ENCODE peak calls at places on chromosomes 11 and 22, in seven cellular contexts. B is mesendoderm, V is mesenchymal stem cell, L is H9, A is IMR-90, S is neuronal stem cell, W is H1. X is an unnamed sample.

GRCh38 chr11:120017582-120017981 is 120.3 kb downstream of the TRIM29 start:
- DNase-seq in B (peak; percentile 57), V (no peak), L (no peak), A (no peak), S (no peak), W (no peak), X (no peak)

GRCh38 chr11:72856551-72857342 is 42.5 kb downstream of the ATG16L2 start:
- DNase-seq in B (no peak), V (no peak), L (no peak), A (no peak), S (no peak), W (no peak), X (no peak)

GRCh38 chr11:66419825-66420224 is 1.0 kb upstream of the NPAS4 start:
- DNase-seq in B (peak; percentile 43), V (no peak), L (peak; percentile 76), A (no peak), S (no peak), W (peak; percentile 84), X (no peak)

GRCh38 chr22:44395116-44396005 is 82.6 kb upstream of the SHISAL1 start:
- DNase-seq in B (no peak), V (no peak), L (peak; percentile 15), A (no peak), S (no peak), W (peak; percentile 41), X (no peak)

GRCh38 chr11:81030186-81030585 is 1589.4 kb upstream of the TENM4 start:
- DNase-seq in B (peak; percentile 7), V (peak; percentile 17), L (no peak), A (no peak), S (no peak), W (no peak), X (no peak)

GRCh38 chr11:13429836-13430235 is 33.2 kb downstream of the BTBD10 start:
- DNase-seq in B (no peak), V (no peak), L (no peak), A (no peak), S (no peak), W (no peak), X (no peak)

GRCh38 chr11:111735262-111736116 is 30.7 kb downstream of the PPP2R1B start:
- DNase-seq in B (peak; percentile 65), V (peak; percentile 99), L (no peak), A (peak; percentile 99), S (no peak), W (no peak), X (peak; percentile 90)

GRCh38 chr22:43225609-43226008 is 38.7 kb upstream of the TTLL12 start:
- DNase-seq in B (no peak), V (peak; percentile 6), L (no peak), A (no peak), S (no peak), W (no peak), X (no peak)

GRCh38 chr11:69644962-69645675 is 4.2 kb downstream of the CCND1 start:
- DNase-seq in B (no peak), V (no peak), L (peak; percentile 37), A (no peak), S (no peak), W (no peak), X (no peak)

GRCh38 chr11:128232588-128232987 is 354.8 kb downstream of the ETS1 start:
- DNase-seq in B (no peak), V (no peak), L (no peak), A (no peak), S (no peak), W (no peak), X (peak; percentile 45)

GRCh38 chr11:67456068-67456705 is 1.0 kb downstream of the CABP4 start:
- DNase-seq in B (no peak), V (no peak), L (no peak), A (no peak), S (no peak), W (no peak), X (no peak)

GRCh38 chr11:26842883-26843282 is 121.0 kb upstream of the SLC5A12 start:
- DNase-seq in B (no peak), V (no peak), L (no peak), A (no peak), S (no peak), W (no peak), X (no peak)

GRCh38 chr11:5691963-5692358 is 2.4 kb downstream of the TRIM22 start:
- DNase-seq in B (no peak), V (no peak), L (no peak), A (no peak), S (no peak), W (no peak), X (no peak)

GRCh38 chr22:44438056-44438455 is 60.0 kb downstream of the RTL6 start:
- DNase-seq in B (peak; percentile 48), V (no peak), L (peak; percentile 76), A (no peak), S (no peak), W (peak; percentile 70), X (no peak)

GRCh38 chr11:130652671-130653335 is 204.4 kb downstream of the ADAMTS15 start:
- DNase-seq in B (no peak), V (peak; percentile 81), L (no peak), A (peak; percentile 89), S (no peak), W (peak; percentile 11), X (no peak)

GRCh38 chr22:19290400-19291217 is 910 bp downstream of the CLTCL1 start:
- DNase-seq in B (no peak), V (peak; percentile 42), L (no peak), A (no peak), S (no peak), W (no peak), X (peak; percentile 24)

GRCh38 chr11:45470151-45471001 is 184.2 kb upstream of the SYT13 start:
- DNase-seq in B (no peak), V (peak; percentile 16), L (no peak), A (no peak), S (no peak), W (no peak), X (no peak)

GRCh38 chr22:46830841-46831240 is 68.4 kb downstream of the TBC1D22A start:
- DNase-seq in B (no peak), V (peak; percentile 38), L (no peak), A (peak; percentile 29), S (no peak), W (peak; percentile 20), X (no peak)

GRCh38 chr22:32050678-32051515 is 7.8 kb downstream of the SLC5A1 start:
- DNase-seq in B (peak; percentile 69), V (peak; percentile 58), L (peak; percentile 50), A (peak; percentile 79), S (no peak), W (no peak), X (peak; percentile 86)

GRCh38 chr11:68403424-68403823 is 57.1 kb upstream of the PPP6R3 start:
- DNase-seq in B (no peak), V (no peak), L (no peak), A (no peak), S (no peak), W (no peak), X (no peak)

GRCh38 chr22:45804986-45805325 is 133.3 kb downstream of the ATXN10 start:
- DNase-seq in B (no peak), V (peak; percentile 98), L (no peak), A (peak; percentile 98), S (no peak), W (no peak), X (peak; percentile 71)

GRCh38 chr22:34800265-34800664 is 265.7 kb upstream of the ISX start:
- DNase-seq in B (no peak), V (peak; percentile 6), L (no peak), A (no peak), S (no peak), W (no peak), X (no peak)
- H2AK5ac ChIP-seq in B (no peak overlapping the region), V (no peak overlapping the region), L (no peak overlapping the region), A (no peak overlapping the region), S (no peak overlapping the region), W (no peak overlapping the region), X (no peak overlapping the region)

GRCh38 chr11:86803136-86803535 is 2.8 kb downstream of the PRSS23 start:
- DNase-seq in B (no peak), V (no peak), L (no peak), A (no peak), S (no peak), W (no peak), X (no peak)

GRCh38 chr11:86802601-86803051 is 2.3 kb downstream of the PRSS23 start:
- DNase-seq in B (peak; percentile 83), V (peak; percentile 75), L (peak; percentile 61), A (peak; percentile 57), S (no peak), W (no peak), X (no peak)

GRCh38 chr11:86800956-86801264 is 568 bp downstream of the PRSS23 start:
- DNase-seq in B (no peak), V (no peak), L (no peak), A (no peak), S (no peak), W (no peak), X (no peak)

GRCh38 chr11:86803641-86804040 is 3.3 kb downstream of the PRSS23 start:
- DNase-seq in B (no peak), V (no peak), L (no peak), A (no peak), S (no peak), W (no peak), X (no peak)

DNA sequence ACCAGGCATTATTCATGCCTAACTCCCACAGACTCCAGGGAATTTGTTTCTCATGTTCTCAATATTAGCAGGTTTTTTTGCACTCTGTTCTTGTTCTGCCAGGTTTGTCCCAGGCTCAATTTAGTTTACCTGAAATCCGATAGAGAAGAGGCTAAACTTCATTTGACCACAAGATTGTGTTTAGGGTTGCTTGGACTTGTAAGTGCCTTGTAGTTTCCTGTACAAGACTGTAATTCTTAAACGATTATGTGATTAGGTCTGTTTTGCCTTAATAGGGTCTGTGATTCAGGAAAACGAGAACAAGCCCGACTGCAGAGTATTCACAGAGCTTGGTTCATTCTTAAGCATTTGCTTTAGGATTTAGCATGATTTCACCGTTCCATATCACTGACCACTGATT is 1.8 kb downstream of the PRSS23 start:
- DNase-seq in B (no peak), V (no peak), L (no peak), A (no peak), S (no peak), W (no peak), X (no peak)
- H3K4me2 ChIP-seq in B (no peak overlapping the region), V (peak overlapping the region; percentile 60), L (no peak overlapping the region), A (peak overlapping the region; percentile 92), S (peak overlapping the region; percentile 72), W (no peak overlapping the region), X (peak overlapping the region; percentile 65)

DNA sequence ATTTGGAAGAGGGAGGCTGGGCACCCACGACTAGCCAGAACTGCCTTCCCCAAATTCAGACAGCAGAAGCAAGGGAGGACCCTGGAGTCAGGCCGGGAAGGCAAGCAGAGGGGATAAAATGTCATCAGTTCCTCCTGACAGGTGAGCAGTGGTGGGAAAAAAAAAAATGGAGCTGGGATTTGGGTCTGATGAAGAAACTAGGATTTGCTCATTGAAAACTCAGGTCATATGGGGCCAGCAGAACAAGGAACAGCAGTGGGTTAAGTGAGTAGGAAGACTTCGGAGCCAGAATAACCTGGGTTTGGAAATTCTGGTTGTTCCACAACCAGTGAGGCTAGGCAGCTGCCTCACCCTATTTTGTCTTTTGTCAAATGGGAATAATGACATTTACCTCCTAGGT is 28.9 kb upstream of the DRD2 start:
- DNase-seq in B (no peak), V (no peak), L (no peak), A (no peak), S (no peak), W (no peak), X (no peak)
- H2AK5ac ChIP-seq in B (no peak overlapping the region), V (no peak overlapping the region), L (no peak overlapping the region), A (no peak overlapping the region), S (no peak overlapping the region), W (no peak overlapping the region), X (no peak overlapping the region)

DNA sequence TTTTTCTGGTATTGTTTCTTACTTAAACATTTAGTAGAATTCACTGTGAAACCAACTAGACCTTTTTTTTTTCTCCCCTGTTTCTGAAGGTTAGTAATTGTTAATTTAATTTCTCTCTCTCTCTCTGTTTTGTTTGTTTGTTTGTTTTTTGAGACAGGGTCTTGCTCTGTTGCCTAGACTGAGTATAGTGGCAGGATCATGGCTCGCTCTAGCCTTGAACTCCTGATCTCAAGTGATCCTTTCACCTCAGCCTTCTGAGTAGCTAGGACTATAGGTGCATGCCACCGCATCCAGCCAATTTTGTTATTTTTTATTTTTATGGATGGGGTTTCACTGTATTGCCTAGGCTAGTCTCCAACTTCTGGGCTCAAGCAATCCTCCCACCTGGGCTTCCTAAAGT is 165.0 kb downstream of the UVRAG start:
- DNase-seq in B (no peak), V (no peak), L (no peak), A (no peak), S (no peak), W (no peak), X (no peak)
- H3K4me2 ChIP-seq in B (no peak overlapping the region), V (peak overlapping the region; percentile 49), L (peak overlapping the region; percentile 71), A (no peak overlapping the region), S (no peak overlapping the region), W (peak overlapping the region; percentile 39), X (no peak overlapping the region)

X was measured in trophoblast cell.